ENCODE peak calls at places on chromosomes 7 and 10, in five cellular contexts. W is activated T-cell treated with anti-CD3 and anti-CD28 coated beads, Interleukin-2, amount 50 U/mL, for 48 hours; Q is Peyer's patch; J is B cell; E is amniotic stem cell. X is an unnamed sample.

GRCh38 chr10:74206727-74207126 is 55.7 kb downstream of the ADK start:
- DNase-seq in J (no peak), Q (no peak), E (no peak), W (no peak), X (no peak)

GRCh38 chr7:15015545-15016314 is 113.2 kb upstream of the DGKB start:
- DNase-seq in J (no peak), Q (no peak), W (no peak), E (peak), X (peak)

GRCh38 chr10:124387078-124387874 is 31.4 kb downstream of the OAT start:
- DNase-seq in W (no peak), Q (no peak), J (no peak), E (no peak), X (peak)

GRCh38 chr10:78309536-78310237 is 276.0 kb downstream of the RPS24 start:
- DNase-seq in W (no peak), J (no peak), E (no peak), Q (no peak), X (no peak)

GRCh38 chr10:68665841-68666240 is 55.2 kb upstream of the CCAR1 start:
- DNase-seq in E (no peak), J (no peak), Q (no peak), W (no peak), X (no peak)

GRCh38 chr10:33212061-33212748 is 122.3 kb downstream of the NRP1 start:
- DNase-seq in E (no peak), Q (no peak), J (no peak), W (no peak), X (no peak)

GRCh38 chr10:24255115-24255895 is 46.4 kb downstream of the KIAA1217 start:
- DNase-seq in E (no peak), Q (no peak), J (no peak), W (no peak), X (no peak)

GRCh38 chr7:134420509-134421125 is 38.3 kb downstream of the AKR1B1 start:
- DNase-seq in J (no peak), E (no peak), W (no peak), Q (no peak), X (peak)

GRCh38 chr10:102118867-102119266 is 1.3 kb downstream of the LDB1 start:
- DNase-seq in E (no peak), J (peak), Q (peak), W (no peak), X (no peak)

GRCh38 chr10:27526242-27526641 is 22.1 kb downstream of the RAB18 start:
- DNase-seq in W (no peak), E (no peak), Q (no peak), J (no peak), X (no peak)

GRCh38 chr7:40199076-40199802 is 64.4 kb downstream of the SUGCT start:
- DNase-seq in E (peak), W (no peak), Q (no peak), J (no peak), X (no peak)

GRCh38 chr7:113374924-113375323 is 256.6 kb upstream of the SMIM30 start:
- DNase-seq in W (no peak), J (no peak), E (no peak), Q (no peak), X (no peak)

GRCh38 chr7:155316427-155317113 is 18.9 kb downstream of the INSIG1 start:
- DNase-seq in W (no peak), Q (no peak), J (no peak), E (no peak), X (no peak)

GRCh38 chr7:77316219-77316978 is 99.8 kb downstream of the GSAP start:
- DNase-seq in Q (no peak), J (no peak), W (no peak), E (no peak), X (no peak)

GRCh38 chr7:305410-306151 is 15.6 kb downstream of the FOXL3 start:
- DNase-seq in W (no peak), E (no peak), Q (no peak), J (no peak), X (no peak)

GRCh38 chr7:128860158-128861073 is 2.2 kb upstream of the ATP6V1F start:
- DNase-seq in E (no peak), J (no peak), W (no peak), Q (no peak), X (no peak)

GRCh38 chr10:86678999-86679792 is 10.9 kb downstream of the LDB3 start:
- DNase-seq in W (no peak), J (no peak), Q (no peak), E (no peak), X (peak)